ENCODE peak calls at places on chromosomes 13 and 19, in seven cellular contexts. B, O, F, S, E, Q and A are unnamed samples.

GRCh38 chr13:98428256-98428966 is 148.5 kb downstream of the STK24 start:
- DNase-seq in F (no peak), E (no peak), Q (no peak), O (no peak), S (no peak), B (no peak), A (peak)

GRCh38 chr19:28864024-28864503 is 348.9 kb downstream of the UQCRFS1 start:
- DNase-seq in O (no peak), S (no peak), F (no peak), E (no peak), Q (no peak), B (no peak), A (no peak)

GRCh38 chr13:75876371-75877050 is 240.4 kb downstream of the LMO7 start:
- DNase-seq in B (peak), Q (peak), S (peak), E (peak), O (peak), F (peak), A (peak)

GRCh38 chr19:5434970-5435641 is 20.1 kb upstream of the ZNRF4 start:
- DNase-seq in Q (no peak), E (peak), B (no peak), O (no peak), S (peak), F (no peak), A (peak)

GRCh38 chr13:38872693-38873092 is 117.9 kb downstream of the STOML3 start:
- DNase-seq in B (peak), E (peak), S (peak), Q (peak), F (peak), O (peak), A (peak)

GRCh38 chr19:29277107-29277506 is 64.2 kb upstream of the UQCRFS1 start:
- DNase-seq in O (peak), S (peak), B (peak), E (no peak), F (no peak), Q (no peak), A (no peak)

GRCh38 chr19:19443283-19443682 is 37.8 kb downstream of the GATAD2A start:
- DNase-seq in S (no peak), Q (no peak), O (no peak), F (no peak), B (no peak), E (no peak), A (no peak)

GRCh38 chr19:44748426-44749254 is at the start of gene BCL3:
- DNase-seq in S (no peak), Q (peak), B (no peak), E (peak), O (no peak), F (no peak), A (no peak)

GRCh38 chr19:42206871-42207755 is 10.4 kb downstream of the DEDD2 start:
- DNase-seq in O (no peak), S (no peak), B (no peak), Q (peak), E (peak), F (no peak), A (peak)

GRCh38 chr19:45577111-45577905 is 7.3 kb downstream of the OPA3 start:
- DNase-seq in B (no peak), E (peak), Q (peak), F (no peak), O (no peak), S (peak), A (peak)

GRCh38 chr19:15265214-15265613 is 33.0 kb upstream of the EPHX3 start:
- DNase-seq in E (no peak), Q (no peak), F (no peak), B (no peak), O (no peak), S (no peak), A (no peak)

GRCh38 chr19:15268192-15268927 is 36.1 kb upstream of the EPHX3 start:
- DNase-seq in S (no peak), Q (no peak), E (peak), F (no peak), B (no peak), O (no peak), A (no peak)

GRCh38 chr19:15264933-15265206 is 32.6 kb upstream of the EPHX3 start:
- DNase-seq in F (no peak), S (no peak), B (no peak), E (no peak), Q (no peak), O (no peak), A (no peak)

GRCh38 chr19:15265849-15266248 is 33.6 kb upstream of the EPHX3 start:
- DNase-seq in O (no peak), Q (no peak), E (no peak), S (no peak), F (no peak), B (no peak), A (peak)

GRCh38 chr19:15266683-15267082 is 34.4 kb upstream of the EPHX3 start:
- DNase-seq in S (no peak), E (no peak), F (no peak), Q (no peak), B (no peak), O (no peak), A (no peak)
- H4K8ac ChIP-seq in S (no peak), E (no peak), F (no peak), Q (no peak), B (no peak), O (no peak), A (no peak)

GRCh38 chr19:1073956-1074511 is 7.1 kb downstream of the ARHGAP45 start:
- DNase-seq in Q (no peak), O (no peak), S (no peak), E (no peak), F (no peak), B (no peak), A (no peak)
- H4K8ac ChIP-seq in Q (no peak), O (no peak), S (no peak), E (no peak), F (no peak), B (no peak), A (no peak)

GRCh38 chr19:3136684-3137055 is 837 bp downstream of the GNA15 start:
- DNase-seq in S (no peak), O (no peak), B (no peak), F (no peak), E (no peak), Q (peak), A (no peak)
- H4K8ac ChIP-seq in S (no peak), O (no peak), B (no peak), F (no peak), E (no peak), Q (no peak), A (no peak)

GRCh38 chr13:32666990-32667571 is 80.8 kb downstream of the PDS5B start:
- DNase-seq in B (no peak), O (no peak), S (no peak), E (no peak), F (no peak), Q (no peak), A (no peak)

GRCh38 chr13:32669030-32669646 is 82.9 kb downstream of the PDS5B start:
- DNase-seq in S (peak), F (peak), O (no peak), Q (no peak), E (peak), B (no peak), A (peak)

GRCh38 chr13:32660227-32660626 is 74.0 kb downstream of the PDS5B start:
- DNase-seq in Q (no peak), S (no peak), O (no peak), B (no peak), E (no peak), F (no peak), A (no peak)

GRCh38 chr13:32659736-32660135 is 73.5 kb downstream of the PDS5B start:
- DNase-seq in E (peak), F (no peak), B (no peak), Q (no peak), O (no peak), S (no peak), A (peak)

GRCh38 chr13:32663660-32664059 is 77.4 kb downstream of the PDS5B start:
- DNase-seq in S (no peak), O (no peak), Q (no peak), F (no peak), E (no peak), B (no peak), A (no peak)
- H4K8ac ChIP-seq in S (no peak), O (no peak), Q (no peak), F (no peak), E (no peak), B (no peak), A (no peak)

GRCh38 chr13:34040863-34041262 is 222.9 kb downstream of the RFC3 start:
- DNase-seq in O (no peak), S (no peak), E (no peak), F (no peak), Q (no peak), B (no peak), A (no peak)
- H4K8ac ChIP-seq in O (no peak), S (no peak), E (no peak), F (no peak), Q (no peak), B (no peak), A (no peak)

GRCh38 chr19:34713262-34713637 is 20.8 kb upstream of the ZNF181 start:
- DNase-seq in Q (no peak), S (peak), F (no peak), E (no peak), B (no peak), O (no peak), A (no peak)

GRCh38 chr19:34712606-34713261 is 21.3 kb upstream of the ZNF181 start:
- DNase-seq in S (peak), B (peak), E (peak), O (peak), F (peak), Q (peak), A (peak)

GRCh38 chr19:34711890-34712289 is 22.2 kb upstream of the ZNF181 start:
- DNase-seq in B (no peak), F (no peak), Q (no peak), O (peak), S (no peak), E (no peak), A (no peak)

DNA sequence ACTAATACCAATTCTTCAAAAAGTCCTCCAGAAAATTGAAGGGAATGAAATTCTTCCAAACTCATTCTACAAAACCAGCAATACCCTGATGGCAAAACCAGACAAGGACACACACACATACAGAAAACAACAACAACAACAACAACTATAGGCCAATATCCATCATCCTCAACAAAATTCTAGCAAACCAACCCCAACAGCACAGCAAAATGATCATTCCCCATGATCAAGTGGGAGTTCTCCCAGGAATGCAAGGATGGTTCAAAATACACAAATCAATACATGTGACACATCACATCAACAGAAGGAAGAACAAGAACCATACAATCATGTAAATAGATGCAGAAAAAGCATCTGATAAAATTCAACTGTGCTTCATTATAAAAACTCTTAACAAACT is 18.7 kb upstream of the ZNF181 start:
- DNase-seq in O (no peak), S (no peak), B (no peak), Q (no peak), E (no peak), F (no peak), A (no peak)
- H4K8ac ChIP-seq in O (no peak), S (no peak), B (no peak), Q (no peak), E (no peak), F (no peak), A (no peak)